ENCODE peak calls at places on chromosomes 13 and 19, in nine cellular contexts. One of them, this sample, is unnamed.

GRCh38 chr13:53191091-53191490 is 162.5 kb downstream of the OLFM4 start:
- DNase-seq in GM12865: no peak
- DNase-seq in fibroblast of lung: no peak
- DNase-seq in brain microvascular endothelial cell: no peak
- DNase-seq in ovary: no peak
- DNase-seq in suprapubic skin: no peak
- DNase-seq in psoas muscle: no peak
- DNase-seq in RWPE2: no peak
- DNase-seq in A673: peak; percentile 84
- DNase-seq in this sample: no peak

GRCh38 chr19:44812142-44812718 is 3.3 kb downstream of the BCAM start:
- DNase-seq in RWPE2: no peak
- DNase-seq in suprapubic skin: no peak
- DNase-seq in fibroblast of lung: no peak
- DNase-seq in GM12865: no peak
- DNase-seq in brain microvascular endothelial cell: no peak
- DNase-seq in ovary: no peak
- DNase-seq in psoas muscle: no peak
- DNase-seq in A673: no peak
- DNase-seq in this sample: no peak

GRCh38 chr13:41490616-41491015 is 33.3 kb downstream of the RGCC start:
- DNase-seq in suprapubic skin: no peak
- DNase-seq in fibroblast of lung: no peak
- DNase-seq in brain microvascular endothelial cell: no peak
- DNase-seq in RWPE2: no peak
- DNase-seq in psoas muscle: no peak
- DNase-seq in GM12865: no peak
- DNase-seq in A673: no peak
- DNase-seq in ovary: no peak
- DNase-seq in this sample: no peak

GRCh38 chr19:30224689-30225606 is 147.2 kb upstream of the ZNF536 start:
- DNase-seq in psoas muscle: no peak
- DNase-seq in GM12865: no peak
- DNase-seq in fibroblast of lung: peak; percentile 9
- DNase-seq in RWPE2: no peak
- DNase-seq in A673: peak; percentile 43
- DNase-seq in suprapubic skin: no peak
- DNase-seq in ovary: no peak
- DNase-seq in brain microvascular endothelial cell: no peak
- DNase-seq in this sample: no peak

GRCh38 chr13:19845758-19846157 is 17.7 kb downstream of the ZMYM5 start:
- DNase-seq in fibroblast of lung: peak; percentile 99
- DNase-seq in brain microvascular endothelial cell: peak; percentile 96
- DNase-seq in GM12865: no peak
- DNase-seq in A673: peak; percentile 68
- DNase-seq in suprapubic skin: no peak
- DNase-seq in ovary: peak; percentile 34
- DNase-seq in RWPE2: peak; percentile 67
- DNase-seq in psoas muscle: no peak
- DNase-seq in this sample: peak; percentile 87

GRCh38 chr19:940591-941291 is 14.9 kb downstream of the ARID3A start:
- DNase-seq in A673: peak; percentile 70
- DNase-seq in psoas muscle: peak; percentile 83
- DNase-seq in brain microvascular endothelial cell: no peak
- DNase-seq in GM12865: peak; percentile 50
- DNase-seq in ovary: no peak
- DNase-seq in fibroblast of lung: peak; percentile 91
- DNase-seq in suprapubic skin: peak; percentile 90
- DNase-seq in RWPE2: no peak
- DNase-seq in this sample: no peak

GRCh38 chr19:38632476-38633213 is 13.7 kb downstream of the EIF3K start:
- DNase-seq in psoas muscle: no peak
- DNase-seq in suprapubic skin: no peak
- DNase-seq in GM12865: no peak
- DNase-seq in fibroblast of lung: no peak
- DNase-seq in A673: no peak
- DNase-seq in RWPE2: no peak
- DNase-seq in brain microvascular endothelial cell: no peak
- DNase-seq in ovary: no peak
- DNase-seq in this sample: no peak

GRCh38 chr13:39364797-39365468 is 238.1 kb downstream of the LHFPL6 start:
- DNase-seq in RWPE2: no peak
- DNase-seq in brain microvascular endothelial cell: no peak
- DNase-seq in suprapubic skin: no peak
- DNase-seq in ovary: no peak
- DNase-seq in psoas muscle: no peak
- DNase-seq in fibroblast of lung: no peak
- DNase-seq in GM12865: no peak
- DNase-seq in A673: no peak
- DNase-seq in this sample: peak; percentile 33

GRCh38 chr19:52695996-52696395 is 38.8 kb downstream of the ZNF611 start:
- DNase-seq in fibroblast of lung: no peak
- DNase-seq in suprapubic skin: no peak
- DNase-seq in RWPE2: no peak
- DNase-seq in brain microvascular endothelial cell: no peak
- DNase-seq in A673: no peak
- DNase-seq in psoas muscle: no peak
- DNase-seq in GM12865: no peak
- DNase-seq in ovary: no peak
- DNase-seq in this sample: no peak

GRCh38 chr13:21798181-21798580 is 127.3 kb downstream of the FGF9 start:
- DNase-seq in psoas muscle: no peak
- DNase-seq in GM12865: no peak
- DNase-seq in RWPE2: no peak
- DNase-seq in ovary: no peak
- DNase-seq in A673: no peak
- DNase-seq in suprapubic skin: no peak
- DNase-seq in brain microvascular endothelial cell: no peak
- DNase-seq in fibroblast of lung: no peak
- DNase-seq in this sample: no peak

GRCh38 chr13:48979892-48980291 is 4.2 kb downstream of the FNDC3A start:
- DNase-seq in brain microvascular endothelial cell: no peak
- DNase-seq in A673: no peak
- DNase-seq in suprapubic skin: no peak
- DNase-seq in RWPE2: no peak
- DNase-seq in fibroblast of lung: no peak
- DNase-seq in psoas muscle: no peak
- DNase-seq in GM12865: peak; percentile 79
- DNase-seq in ovary: no peak
- DNase-seq in this sample: no peak

GRCh38 chr13:33153421-33154381 is 131.9 kb downstream of the STARD13 start:
- DNase-seq in suprapubic skin: no peak
- DNase-seq in brain microvascular endothelial cell: peak; percentile 93
- DNase-seq in RWPE2: no peak
- DNase-seq in ovary: no peak
- DNase-seq in fibroblast of lung: no peak
- DNase-seq in A673: no peak
- DNase-seq in GM12865: no peak
- DNase-seq in psoas muscle: no peak
- DNase-seq in this sample: no peak

GRCh38 chr13:70357031-70357430 is 248.8 kb upstream of the KLHL1 start:
- DNase-seq in psoas muscle: no peak
- DNase-seq in A673: no peak
- DNase-seq in suprapubic skin: no peak
- DNase-seq in RWPE2: no peak
- DNase-seq in ovary: no peak
- DNase-seq in GM12865: no peak
- DNase-seq in fibroblast of lung: no peak
- DNase-seq in brain microvascular endothelial cell: no peak
- DNase-seq in this sample: no peak

GRCh38 chr19:1555802-1556638 is 12.1 kb downstream of the MEX3D start:
- DNase-seq in A673: no peak
- DNase-seq in ovary: no peak
- DNase-seq in psoas muscle: no peak
- DNase-seq in suprapubic skin: no peak
- DNase-seq in fibroblast of lung: no peak
- DNase-seq in GM12865: no peak
- DNase-seq in RWPE2: no peak
- DNase-seq in brain microvascular endothelial cell: no peak
- DNase-seq in this sample: no peak

GRCh38 chr19:3627351-3627723 is 747 bp upstream of the CACTIN start:
- DNase-seq in RWPE2: no peak
- DNase-seq in A673: no peak
- DNase-seq in suprapubic skin: no peak
- DNase-seq in fibroblast of lung: no peak
- DNase-seq in GM12865: no peak
- DNase-seq in psoas muscle: no peak
- DNase-seq in brain microvascular endothelial cell: no peak
- DNase-seq in ovary: no peak
- DNase-seq in this sample: no peak

GRCh38 chr19:55344444-55344843 is 4.8 kb downstream of the KMT5C start:
- DNase-seq in psoas muscle: no peak
- DNase-seq in brain microvascular endothelial cell: no peak
- DNase-seq in GM12865: no peak
- DNase-seq in ovary: no peak
- DNase-seq in fibroblast of lung: no peak
- DNase-seq in suprapubic skin: no peak
- DNase-seq in RWPE2: peak; percentile 85
- DNase-seq in A673: no peak
- DNase-seq in this sample: no peak

GRCh38 chr19:40567040-40567749 is 9.5 kb upstream of the SHKBP1 start:
- DNase-seq in RWPE2: no peak
- DNase-seq in brain microvascular endothelial cell: no peak
- DNase-seq in A673: no peak
- DNase-seq in psoas muscle: no peak
- DNase-seq in ovary: no peak
- DNase-seq in GM12865: no peak
- DNase-seq in suprapubic skin: no peak
- DNase-seq in fibroblast of lung: no peak
- DNase-seq in this sample: no peak
- H3K4me3 ChIP-seq in RWPE2: peak overlapping the region; percentile 17
- H3K4me3 ChIP-seq in brain microvascular endothelial cell: peak overlapping the region; percentile 34
- H3K4me3 ChIP-seq in A673: no peak overlapping the region
- H3K4me3 ChIP-seq in psoas muscle: peak overlapping the region; percentile 58
- H3K4me3 ChIP-seq in ovary: peak overlapping the region; percentile 2
- H3K4me3 ChIP-seq in GM12865: no peak overlapping the region
- H3K4me3 ChIP-seq in suprapubic skin: peak overlapping the region; percentile 35
- H3K4me3 ChIP-seq in fibroblast of lung: peak overlapping the region; percentile 37
- H3K4me3 ChIP-seq in this sample: peak overlapping the region; percentile 20

GRCh38 chr13:111082240-111082639 is 32.9 kb upstream of the ARHGEF7 start:
- DNase-seq in brain microvascular endothelial cell: no peak
- DNase-seq in A673: no peak
- DNase-seq in ovary: no peak
- DNase-seq in RWPE2: no peak
- DNase-seq in suprapubic skin: no peak
- DNase-seq in GM12865: no peak
- DNase-seq in fibroblast of lung: no peak
- DNase-seq in psoas muscle: no peak
- DNase-seq in this sample: no peak

GRCh38 chr13:111080642-111081041 is 34.5 kb upstream of the ARHGEF7 start:
- DNase-seq in GM12865: no peak
- DNase-seq in ovary: no peak
- DNase-seq in A673: no peak
- DNase-seq in brain microvascular endothelial cell: no peak
- DNase-seq in RWPE2: no peak
- DNase-seq in fibroblast of lung: no peak
- DNase-seq in suprapubic skin: no peak
- DNase-seq in psoas muscle: no peak
- DNase-seq in this sample: no peak

GRCh38 chr13:111074826-111075225 is 40.3 kb upstream of the ARHGEF7 start:
- DNase-seq in psoas muscle: no peak
- DNase-seq in RWPE2: no peak
- DNase-seq in fibroblast of lung: no peak
- DNase-seq in GM12865: no peak
- DNase-seq in ovary: no peak
- DNase-seq in A673: no peak
- DNase-seq in brain microvascular endothelial cell: no peak
- DNase-seq in suprapubic skin: no peak
- DNase-seq in this sample: no peak

GRCh38 chr13:111079375-111079774 is 35.7 kb upstream of the ARHGEF7 start:
- DNase-seq in ovary: no peak
- DNase-seq in A673: no peak
- DNase-seq in fibroblast of lung: no peak
- DNase-seq in psoas muscle: no peak
- DNase-seq in RWPE2: no peak
- DNase-seq in suprapubic skin: no peak
- DNase-seq in brain microvascular endothelial cell: no peak
- DNase-seq in GM12865: no peak
- DNase-seq in this sample: no peak

DNA sequence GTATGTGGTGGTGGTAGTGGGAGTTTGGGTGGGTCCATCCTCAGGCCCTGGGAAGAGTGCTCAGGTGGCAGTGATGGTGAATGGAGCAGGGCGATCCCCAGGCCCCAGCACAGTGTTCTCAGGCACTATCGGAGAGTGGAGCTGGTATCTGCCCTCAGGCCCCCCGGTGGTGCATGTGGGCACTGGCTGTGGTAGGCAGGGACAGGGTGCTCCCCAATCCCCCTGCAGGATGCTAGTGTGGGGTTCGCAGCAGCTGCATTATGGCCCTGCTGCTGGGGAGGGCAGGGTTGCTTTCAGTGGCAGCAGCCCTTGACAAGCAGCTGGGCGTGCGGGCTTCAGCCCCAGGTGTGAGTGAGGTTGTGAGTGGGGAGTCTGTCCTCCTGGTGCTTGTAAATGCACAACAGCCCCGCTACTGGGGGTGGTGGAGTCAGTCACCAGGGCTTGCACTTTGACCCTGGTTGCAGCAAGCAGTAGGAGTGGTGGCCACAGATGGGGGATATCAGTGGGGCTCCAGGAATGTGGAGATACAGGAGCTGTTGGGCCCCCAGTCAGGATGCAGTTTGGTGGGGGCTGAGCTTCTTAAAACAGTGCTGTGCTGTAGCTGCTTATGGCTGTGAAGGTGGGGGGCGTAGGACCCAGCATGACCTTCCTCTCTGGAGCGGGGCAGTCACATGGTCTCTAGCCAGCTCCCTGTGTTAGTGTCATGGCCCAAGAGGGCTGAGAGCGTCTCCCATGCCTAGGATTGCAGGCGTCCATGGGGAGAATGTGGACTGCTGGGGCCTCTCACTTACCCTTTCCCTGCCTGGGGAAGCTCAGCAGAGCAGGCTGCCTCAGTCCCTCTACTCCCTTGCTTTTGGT is 38.7 kb upstream of the ARHGEF7 start:
- DNase-seq in ovary: no peak
- DNase-seq in RWPE2: no peak
- DNase-seq in GM12865: no peak
- DNase-seq in A673: no peak
- DNase-seq in fibroblast of lung: no peak
- DNase-seq in suprapubic skin: no peak
- DNase-seq in psoas muscle: no peak
- DNase-seq in brain microvascular endothelial cell: no peak
- DNase-seq in this sample: no peak
- TF ChIP-seq CTCF in ovary: no peak
- TF ChIP-seq CTCF in RWPE2: no peak
- TF ChIP-seq CTCF in GM12865: no peak
- TF ChIP-seq CTCF in A673: no peak
- TF ChIP-seq CTCF in fibroblast of lung: no peak
- TF ChIP-seq CTCF in suprapubic skin: no peak
- TF ChIP-seq CTCF in psoas muscle: no peak
- TF ChIP-seq CTCF in brain microvascular endothelial cell: peak; percentile 48
- TF ChIP-seq CTCF in this sample: peak; percentile 16

GRCh38 chr13:106466691-106467405 is 68.6 kb downstream of the EFNB2 start:
- DNase-seq in psoas muscle: no peak
- DNase-seq in GM12865: no peak
- DNase-seq in ovary: no peak
- DNase-seq in RWPE2: no peak
- DNase-seq in A673: no peak
- DNase-seq in fibroblast of lung: no peak
- DNase-seq in suprapubic skin: no peak
- DNase-seq in brain microvascular endothelial cell: peak; percentile 75
- DNase-seq in this sample: no peak
- H3K4me3 ChIP-seq in psoas muscle: no peak overlapping the region
- H3K4me3 ChIP-seq in GM12865: no peak overlapping the region
- H3K4me3 ChIP-seq in ovary: no peak overlapping the region
- H3K4me3 ChIP-seq in RWPE2: no peak overlapping the region
- H3K4me3 ChIP-seq in A673: no peak overlapping the region
- H3K4me3 ChIP-seq in fibroblast of lung: no peak overlapping the region
- H3K4me3 ChIP-seq in suprapubic skin: no peak overlapping the region
- H3K4me3 ChIP-seq in brain microvascular endothelial cell: no peak overlapping the region
- H3K4me3 ChIP-seq in this sample: no peak overlapping the region

GRCh38 chr19:16841391-16841926 is 12.3 kb downstream of the SIN3B start:
- DNase-seq in A673: no peak
- DNase-seq in GM12865: no peak
- DNase-seq in suprapubic skin: no peak
- DNase-seq in brain microvascular endothelial cell: no peak
- DNase-seq in fibroblast of lung: no peak
- DNase-seq in psoas muscle: no peak
- DNase-seq in ovary: no peak
- DNase-seq in RWPE2: no peak
- DNase-seq in this sample: no peak
- TF ChIP-seq CTCF in A673: no peak
- TF ChIP-seq CTCF in GM12865: no peak
- TF ChIP-seq CTCF in suprapubic skin: no peak
- TF ChIP-seq CTCF in brain microvascular endothelial cell: no peak
- TF ChIP-seq CTCF in fibroblast of lung: no peak
- TF ChIP-seq CTCF in psoas muscle: no peak
- TF ChIP-seq CTCF in ovary: no peak
- TF ChIP-seq CTCF in RWPE2: no peak
- TF ChIP-seq CTCF in this sample: no peak

This sample was measured in retinal pigment epithelial cell.